ENCODE peak calls at places on chromosomes 2 and 18, in five cellular contexts. One of them, this sample, is unnamed. For H3K27me3, the result is how much of the 10 kb centered on the place peaks cover.

GRCh38 chr2:33215299-33215698 is 261.1 kb upstream of the RASGRP3 start:
- DNase-seq in vagina: no peak
- DNase-seq in prostate gland: no peak
- DNase-seq in transverse colon: no peak
- DNase-seq in upper lobe of left lung: no peak
- DNase-seq in this sample: no peak

GRCh38 chr18:12308386-12309100 is 502 bp downstream of the TUBB6 start:
- DNase-seq in prostate gland: peak
- DNase-seq in upper lobe of left lung: peak
- DNase-seq in vagina: no peak
- DNase-seq in transverse colon: peak
- DNase-seq in this sample: peak

GRCh38 chr18:59582395-59582794 is 114.8 kb downstream of the CCBE1 start:
- DNase-seq in vagina: no peak
- DNase-seq in transverse colon: no peak
- DNase-seq in upper lobe of left lung: peak
- DNase-seq in prostate gland: no peak
- DNase-seq in this sample: no peak

GRCh38 chr18:493974-494601 is 6.4 kb downstream of the COLEC12 start:
- DNase-seq in prostate gland: no peak
- DNase-seq in upper lobe of left lung: no peak
- DNase-seq in transverse colon: no peak
- DNase-seq in vagina: no peak
- DNase-seq in this sample: no peak

GRCh38 chr2:54446122-54446521 is 10.0 kb upstream of the SPTBN1 start:
- DNase-seq in upper lobe of left lung: no peak
- DNase-seq in prostate gland: no peak
- DNase-seq in transverse colon: no peak
- DNase-seq in vagina: no peak
- DNase-seq in this sample: no peak

GRCh38 chr2:144548532-144549191 is 28.7 kb upstream of the ZEB2 start:
- DNase-seq in upper lobe of left lung: no peak
- DNase-seq in vagina: no peak
- DNase-seq in prostate gland: no peak
- DNase-seq in transverse colon: no peak
- DNase-seq in this sample: no peak

GRCh38 chr2:27041708-27042107 is 8.9 kb downstream of the TMEM214 start:
- DNase-seq in prostate gland: no peak
- DNase-seq in transverse colon: no peak
- DNase-seq in vagina: no peak
- DNase-seq in upper lobe of left lung: no peak
- DNase-seq in this sample: no peak

GRCh38 chr18:79677221-79677620 is 2.4 kb upstream of the CTDP1 start:
- DNase-seq in upper lobe of left lung: no peak
- DNase-seq in vagina: peak
- DNase-seq in transverse colon: no peak
- DNase-seq in prostate gland: no peak
- DNase-seq in this sample: no peak

GRCh38 chr2:29397039-29397438 is 281.8 kb downstream of the CLIP4 start:
- DNase-seq in upper lobe of left lung: no peak
- DNase-seq in transverse colon: no peak
- DNase-seq in prostate gland: no peak
- DNase-seq in vagina: no peak
- DNase-seq in this sample: no peak

GRCh38 chr2:135663148-135663700 is 78.4 kb upstream of the UBXN4 start:
- DNase-seq in prostate gland: no peak
- DNase-seq in transverse colon: no peak
- DNase-seq in upper lobe of left lung: no peak
- DNase-seq in vagina: no peak
- DNase-seq in this sample: no peak

GRCh38 chr2:145654156-145654555 is 1134.2 kb upstream of the ZEB2 start:
- DNase-seq in vagina: no peak
- DNase-seq in upper lobe of left lung: no peak
- DNase-seq in prostate gland: no peak
- DNase-seq in transverse colon: no peak
- DNase-seq in this sample: no peak

GRCh38 chr18:77970814-77971213 is 721.2 kb downstream of the GALR1 start:
- DNase-seq in prostate gland: no peak
- DNase-seq in upper lobe of left lung: no peak
- DNase-seq in transverse colon: no peak
- DNase-seq in vagina: no peak
- DNase-seq in this sample: no peak

GRCh38 chr2:186098821-186099220 is 360.2 kb downstream of the FSIP2 start:
- DNase-seq in upper lobe of left lung: no peak
- DNase-seq in prostate gland: no peak
- DNase-seq in vagina: no peak
- DNase-seq in transverse colon: no peak
- DNase-seq in this sample: no peak

GRCh38 chr2:118321436-118322100 is 233.3 kb downstream of the INSIG2 start:
- DNase-seq in prostate gland: no peak
- DNase-seq in transverse colon: no peak
- DNase-seq in vagina: no peak
- DNase-seq in upper lobe of left lung: no peak
- DNase-seq in this sample: no peak

GRCh38 chr2:240231838-240232244 is 91.4 kb upstream of the OTOS start:
- DNase-seq in transverse colon: peak
- DNase-seq in vagina: no peak
- DNase-seq in prostate gland: no peak
- DNase-seq in upper lobe of left lung: peak
- DNase-seq in this sample: peak

GRCh38 chr2:109217362-109218086 is 88.5 kb downstream of the SH3RF3 start:
- DNase-seq in prostate gland: no peak
- DNase-seq in transverse colon: peak
- DNase-seq in upper lobe of left lung: no peak
- DNase-seq in vagina: no peak
- DNase-seq in this sample: peak

GRCh38 chr2:201366166-201366565 is 9.0 kb upstream of the FLACC1 start:
- DNase-seq in vagina: no peak
- DNase-seq in prostate gland: no peak
- DNase-seq in upper lobe of left lung: no peak
- DNase-seq in transverse colon: no peak
- DNase-seq in this sample: no peak
- H3K27ac ChIP-seq in vagina: no peak
- H3K27ac ChIP-seq in prostate gland: no peak
- H3K27ac ChIP-seq in upper lobe of left lung: no peak
- H3K27ac ChIP-seq in transverse colon: no peak
- H3K27ac ChIP-seq in this sample: no peak

GRCh38 chr2:43852196-43852730 is 13.5 kb downstream of the ABCG8 start:
- DNase-seq in vagina: no peak
- DNase-seq in transverse colon: no peak
- DNase-seq in upper lobe of left lung: no peak
- DNase-seq in prostate gland: no peak
- DNase-seq in this sample: peak

GRCh38 chr2:43853141-43854081 is 14.6 kb downstream of the ABCG8 start:
- DNase-seq in transverse colon: no peak
- DNase-seq in prostate gland: no peak
- DNase-seq in upper lobe of left lung: no peak
- DNase-seq in vagina: peak
- DNase-seq in this sample: no peak

GRCh38 chr2:43854671-43855070 is 15.9 kb downstream of the ABCG8 start:
- DNase-seq in upper lobe of left lung: no peak
- DNase-seq in transverse colon: no peak
- DNase-seq in prostate gland: no peak
- DNase-seq in vagina: peak
- DNase-seq in this sample: no peak

GRCh38 chr2:43851026-43851980 is 12.5 kb downstream of the ABCG8 start:
- DNase-seq in upper lobe of left lung: no peak
- DNase-seq in prostate gland: no peak
- DNase-seq in vagina: peak
- DNase-seq in transverse colon: no peak
- DNase-seq in this sample: no peak

DNA sequence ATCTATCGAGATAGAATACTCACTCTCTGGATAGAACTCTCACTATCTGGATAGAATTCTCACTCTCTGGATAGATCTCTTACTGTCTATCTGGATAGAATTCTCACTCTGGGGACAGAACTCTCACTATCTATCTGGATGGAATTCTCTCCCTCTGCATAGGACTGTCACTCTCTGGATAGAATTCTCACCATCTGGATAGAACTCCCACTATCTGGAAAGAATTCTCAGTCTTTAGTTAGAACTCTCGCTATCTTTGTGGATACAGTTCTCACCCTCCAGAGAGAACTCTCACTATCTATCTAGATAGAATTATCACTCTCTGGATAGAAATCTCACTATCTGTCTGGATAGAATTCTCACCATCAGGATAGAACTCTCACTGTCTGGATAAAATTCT is 16.5 kb downstream of the ABCG8 start:
- DNase-seq in upper lobe of left lung: no peak
- DNase-seq in vagina: no peak
- DNase-seq in prostate gland: no peak
- DNase-seq in transverse colon: no peak
- DNase-seq in this sample: no peak
- H3K27me3 ChIP-seq in upper lobe of left lung: under half
- H3K27me3 ChIP-seq in vagina: under half
- H3K27me3 ChIP-seq in prostate gland: under half
- H3K27me3 ChIP-seq in transverse colon: half or more
- H3K27me3 ChIP-seq in this sample: under half

GRCh38 chr2:1512321-1513289 is 99.3 kb downstream of the TPO start:
- DNase-seq in prostate gland: no peak
- DNase-seq in transverse colon: no peak
- DNase-seq in upper lobe of left lung: no peak
- DNase-seq in vagina: no peak
- DNase-seq in this sample: no peak
- TF ChIP-seq POLR2AphosphoS5 in prostate gland: no peak
- TF ChIP-seq POLR2AphosphoS5 in transverse colon: no peak
- TF ChIP-seq POLR2AphosphoS5 in upper lobe of left lung: no peak
- TF ChIP-seq POLR2AphosphoS5 in vagina: no peak
- TF ChIP-seq POLR2AphosphoS5 in this sample: no peak

GRCh38 chr2:179963626-179964025 is 43.5 kb downstream of the CWC22 start:
- DNase-seq in vagina: no peak
- DNase-seq in upper lobe of left lung: no peak
- DNase-seq in transverse colon: no peak
- DNase-seq in prostate gland: no peak
- DNase-seq in this sample: no peak
- H3K27ac ChIP-seq in vagina: peak
- H3K27ac ChIP-seq in upper lobe of left lung: no peak
- H3K27ac ChIP-seq in transverse colon: no peak
- H3K27ac ChIP-seq in prostate gland: no peak
- H3K27ac ChIP-seq in this sample: no peak

GRCh38 chr2:226183033-226183432 is 616.6 kb downstream of the IRS1 start:
- DNase-seq in upper lobe of left lung: no peak
- DNase-seq in prostate gland: no peak
- DNase-seq in transverse colon: no peak
- DNase-seq in vagina: no peak
- DNase-seq in this sample: no peak
- H3K27me3 ChIP-seq in upper lobe of left lung: under half
- H3K27me3 ChIP-seq in prostate gland: under half
- H3K27me3 ChIP-seq in transverse colon: under half
- H3K27me3 ChIP-seq in vagina: under half
- H3K27me3 ChIP-seq in this sample: under half

GRCh38 chr2:222656544-222657446 is 903 bp upstream of the FARSB start:
- DNase-seq in transverse colon: no peak
- DNase-seq in prostate gland: no peak
- DNase-seq in vagina: no peak
- DNase-seq in upper lobe of left lung: no peak
- DNase-seq in this sample: no peak

GRCh38 chr2:222652856-222653255 is 3.0 kb downstream of the FARSB start:
- DNase-seq in prostate gland: no peak
- DNase-seq in upper lobe of left lung: no peak
- DNase-seq in transverse colon: peak
- DNase-seq in vagina: no peak
- DNase-seq in this sample: no peak

GRCh38 chr2:222655748-222656543 is at the start of gene FARSB:
- DNase-seq in transverse colon: peak
- DNase-seq in vagina: peak
- DNase-seq in upper lobe of left lung: peak
- DNase-seq in prostate gland: peak
- DNase-seq in this sample: peak

GRCh38 chr2:222653280-222653679 is 2.6 kb downstream of the FARSB start:
- DNase-seq in prostate gland: no peak
- DNase-seq in transverse colon: no peak
- DNase-seq in upper lobe of left lung: no peak
- DNase-seq in vagina: no peak
- DNase-seq in this sample: no peak

GRCh38 chr2:222655406-222655747 is 515 bp downstream of the FARSB start:
- DNase-seq in vagina: no peak
- DNase-seq in prostate gland: no peak
- DNase-seq in transverse colon: peak
- DNase-seq in upper lobe of left lung: no peak
- DNase-seq in this sample: no peak
- TF ChIP-seq POLR2AphosphoS5 in vagina: no peak
- TF ChIP-seq POLR2AphosphoS5 in prostate gland: no peak
- TF ChIP-seq POLR2AphosphoS5 in transverse colon: no peak
- TF ChIP-seq POLR2AphosphoS5 in upper lobe of left lung: no peak
- TF ChIP-seq POLR2AphosphoS5 in this sample: no peak

GRCh38 chr18:51211552-51211951 is 14.1 kb upstream of the MEX3C start:
- DNase-seq in prostate gland: no peak
- DNase-seq in transverse colon: peak
- DNase-seq in upper lobe of left lung: peak
- DNase-seq in vagina: no peak
- DNase-seq in this sample: no peak
- H3K27ac ChIP-seq in prostate gland: no peak
- H3K27ac ChIP-seq in transverse colon: no peak
- H3K27ac ChIP-seq in upper lobe of left lung: peak
- H3K27ac ChIP-seq in vagina: no peak
- H3K27ac ChIP-seq in this sample: peak

GRCh38 chr2:217766356-217766755 is 236.4 kb downstream of the TNS1 start:
- DNase-seq in transverse colon: no peak
- DNase-seq in upper lobe of left lung: no peak
- DNase-seq in prostate gland: no peak
- DNase-seq in vagina: no peak
- DNase-seq in this sample: no peak
- H3K27me3 ChIP-seq in transverse colon: under half
- H3K27me3 ChIP-seq in upper lobe of left lung: under half
- H3K27me3 ChIP-seq in prostate gland: under half
- H3K27me3 ChIP-seq in vagina: under half
- H3K27me3 ChIP-seq in this sample: under half

GRCh38 chr18:76373297-76373696 is 121.7 kb downstream of the ZNF516 start:
- DNase-seq in transverse colon: no peak
- DNase-seq in upper lobe of left lung: no peak
- DNase-seq in vagina: no peak
- DNase-seq in prostate gland: no peak
- DNase-seq in this sample: no peak
- TF ChIP-seq POLR2AphosphoS5 in transverse colon: no peak
- TF ChIP-seq POLR2AphosphoS5 in upper lobe of left lung: no peak
- TF ChIP-seq POLR2AphosphoS5 in vagina: no peak
- TF ChIP-seq POLR2AphosphoS5 in prostate gland: no peak
- TF ChIP-seq POLR2AphosphoS5 in this sample: no peak

DNA sequence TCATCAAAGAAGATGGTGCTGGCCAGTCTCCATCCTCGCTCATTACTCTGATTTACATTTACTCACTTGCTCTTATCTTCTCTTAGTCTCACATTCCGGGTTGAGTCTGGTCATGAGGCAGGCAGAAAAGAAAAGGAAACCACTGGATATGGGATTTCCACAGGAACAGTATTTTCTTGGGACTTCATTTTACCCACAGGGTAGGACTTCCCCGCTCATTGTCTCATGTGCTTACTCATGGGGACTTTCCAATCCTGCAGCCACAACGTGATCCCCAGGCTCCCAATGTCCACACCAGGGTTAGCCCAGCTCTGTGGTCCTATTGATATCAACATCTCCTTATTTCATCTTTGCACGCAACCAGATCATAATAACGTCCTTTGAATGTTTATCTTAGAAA is 373.8 kb downstream of the TMEM182 start:
- DNase-seq in transverse colon: no peak
- DNase-seq in prostate gland: no peak
- DNase-seq in upper lobe of left lung: no peak
- DNase-seq in vagina: no peak
- DNase-seq in this sample: no peak
- H3K27ac ChIP-seq in transverse colon: no peak
- H3K27ac ChIP-seq in prostate gland: no peak
- H3K27ac ChIP-seq in upper lobe of left lung: no peak
- H3K27ac ChIP-seq in vagina: no peak
- H3K27ac ChIP-seq in this sample: no peak